ENCODE peak calls at places on chromosomes 11 and 22, in five cellular contexts. G, H, Y, X and T are unnamed samples.

GRCh38 chr22:41481925-41482318 is 13.0 kb downstream of the ACO2 start:
- DNase-seq in G (no peak), H (no peak), Y (no peak), X (peak; percentile 78), T (no peak)

GRCh38 chr11:2263724-2264360 is 6.5 kb downstream of the ASCL2 start:
- DNase-seq in G (no peak), H (peak; percentile 4), Y (no peak), X (no peak), T (no peak)

GRCh38 chr11:27410301-27410700 is 47.3 kb upstream of the CCDC34 start:
- DNase-seq in G (no peak), H (no peak), Y (no peak), X (no peak), T (no peak)

GRCh38 chr11:34809191-34810106 is 106.7 kb downstream of the APIP start:
- DNase-seq in G (no peak), H (peak; percentile 66), Y (no peak), X (no peak), T (no peak)

GRCh38 chr11:115085461-115086220 is 407.3 kb downstream of the NXPE2 start:
- DNase-seq in G (no peak), H (no peak), Y (no peak), X (no peak), T (no peak)

GRCh38 chr11:70891844-70892380 is 360.5 kb downstream of the SHANK2 start:
- DNase-seq in G (no peak), H (no peak), Y (no peak), X (no peak), T (no peak)

GRCh38 chr11:74388678-74389327 is 9.4 kb downstream of the PGM2L1 start:
- DNase-seq in G (no peak), H (peak; percentile 40), Y (peak; percentile 8), X (peak; percentile 61), T (peak; percentile 42)

GRCh38 chr11:110712643-110713468 is 619 bp upstream of the ARHGAP20 start:
- DNase-seq in G (no peak), H (no peak), Y (no peak), X (no peak), T (no peak)

GRCh38 chr22:22048318-22048942 is 65.8 kb upstream of the TOP3B start:
- DNase-seq in G (no peak), H (no peak), Y (no peak), X (no peak), T (no peak)

GRCh38 chr11:8610532-8611116 is 16.6 kb upstream of the STK33 start:
- DNase-seq in G (no peak), H (no peak), Y (no peak), X (no peak), T (no peak)

GRCh38 chr11:120363436-120363835 is 27.2 kb downstream of the ARHGEF12 start:
- DNase-seq in G (no peak), H (no peak), Y (no peak), X (no peak), T (no peak)

GRCh38 chr11:61912991-61913698 is 4.2 kb downstream of the RAB3IL1 start:
- DNase-seq in G (no peak), H (no peak), Y (no peak), X (no peak), T (no peak)

GRCh38 chr11:16402654-16403447 is 46.5 kb upstream of the SOX6 start:
- DNase-seq in G (no peak), H (no peak), Y (no peak), X (no peak), T (peak; percentile 92)

GRCh38 chr11:60848714-60849151 is 6.8 kb downstream of the CCDC86 start:
- DNase-seq in G (no peak), H (peak; percentile 69), Y (no peak), X (no peak), T (no peak)

GRCh38 chr11:132022718-132023117 is 652.3 kb downstream of the NTM start:
- DNase-seq in G (no peak), H (no peak), Y (no peak), X (no peak), T (no peak)

GRCh38 chr11:12149672-12150225 is 39.4 kb downstream of the MICAL2 start:
- DNase-seq in G (no peak), H (peak; percentile 87), Y (no peak), X (no peak), T (no peak)

GRCh38 chr22:39519681-39520053 is 695 bp upstream of the ATF4 start:
- DNase-seq in G (no peak), H (peak; percentile 60), Y (no peak), X (no peak), T (peak; percentile 58)

GRCh38 chr11:125886997-125887372 is 483 bp upstream of the HYLS1 start:
- DNase-seq in G (no peak), H (no peak), Y (no peak), X (no peak), T (no peak)

GRCh38 chr11:35667257-35667656 is 4.7 kb downstream of the TRIM44 start:
- DNase-seq in G (no peak), H (no peak), Y (no peak), X (no peak), T (peak; percentile 9)

GRCh38 chr22:34416321-34416900 is 496.1 kb upstream of the LARGE1 start:
- DNase-seq in G (no peak), H (no peak), Y (no peak), X (no peak), T (no peak)

GRCh38 chr22:36386900-36387663 is 685 bp downstream of the MYH9 start:
- DNase-seq in G (no peak), H (peak; percentile 35), Y (no peak), X (no peak), T (no peak)

GRCh38 chr22:38202437-38203089 is 769 bp downstream of the MAFF start:
- DNase-seq in G (no peak), H (peak; percentile 68), Y (no peak), X (peak; percentile 74), T (peak; percentile 50)

GRCh38 chr11:17933710-17934109 is 79.1 kb downstream of the SERGEF start:
- DNase-seq in G (no peak), H (no peak), Y (no peak), X (no peak), T (peak; percentile 31)

GRCh38 chr11:77171885-77172665 is 44.0 kb downstream of the MYO7A start:
- DNase-seq in G (no peak), H (peak; percentile 71), Y (no peak), X (peak; percentile 85), T (peak; percentile 37)

GRCh38 chr11:102513869-102514268 is 16.7 kb downstream of the MMP7 start:
- DNase-seq in G (no peak), H (no peak), Y (no peak), X (no peak), T (no peak)

GRCh38 chr11:101817536-101817935 is 97.3 kb upstream of the CEP126 start:
- DNase-seq in G (no peak), H (no peak), Y (no peak), X (no peak), T (no peak)

GRCh38 chr11:17845431-17845881 is 110.9 kb downstream of the KCNC1 start:
- DNase-seq in G (no peak), H (no peak), Y (no peak), X (no peak), T (no peak)

GRCh38 chr11:122115520-122116343 is at the start of gene BLID:
- DNase-seq in G (no peak), H (no peak), Y (no peak), X (peak; percentile 74), T (peak; percentile 7)

GRCh38 chr11:123393312-123393927 is 36.6 kb upstream of the GRAMD1B start:
- DNase-seq in G (no peak), H (no peak), Y (peak; percentile 55), X (no peak), T (no peak)

GRCh38 chr22:21623402-21623970 is 6.3 kb downstream of the YDJC start:
- DNase-seq in G (no peak), H (no peak), Y (no peak), X (no peak), T (no peak)

DNA sequence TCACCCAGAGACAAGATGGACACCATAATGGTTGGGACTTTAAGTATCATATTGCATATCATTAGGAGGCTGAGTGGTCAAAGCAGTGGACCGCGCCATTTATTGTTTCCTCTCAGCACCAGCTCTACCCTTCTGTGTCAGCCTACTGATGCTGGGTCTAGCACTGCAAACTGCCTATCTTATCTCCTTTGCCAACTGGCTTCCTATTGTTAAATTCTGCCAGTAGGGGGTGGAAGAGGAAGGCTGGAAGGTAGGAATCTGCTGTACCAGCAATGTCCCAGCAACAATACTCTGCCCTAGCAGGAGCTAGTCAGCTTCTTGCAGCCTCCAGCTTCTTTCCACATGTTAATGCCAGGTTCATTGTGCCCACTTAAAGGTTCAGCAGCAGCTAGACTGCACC is 367.1 kb upstream of the PDGFD start:
- DNase-seq in G (no peak), H (no peak), Y (no peak), X (no peak), T (peak; percentile 0)
- TF ChIP-seq CEBPB in G (no peak), H (no peak), Y (no peak), X (no peak), T (no peak)

GRCh38 chr22:43654271-43654670 is 157.8 kb downstream of the EFCAB6 start:
- DNase-seq in G (no peak), H (no peak), Y (no peak), X (no peak), T (no peak)

GRCh38 chr22:43652845-43653244 is 159.3 kb downstream of the EFCAB6 start:
- DNase-seq in G (no peak), H (no peak), Y (no peak), X (no peak), T (no peak)

GRCh38 chr22:43658823-43659222 is 153.3 kb downstream of the EFCAB6 start:
- DNase-seq in G (no peak), H (no peak), Y (no peak), X (peak; percentile 56), T (no peak)
- TF ChIP-seq ZNF274 in G (no peak), H (no peak), Y (no peak), X (no peak), T (no peak)

DNA sequence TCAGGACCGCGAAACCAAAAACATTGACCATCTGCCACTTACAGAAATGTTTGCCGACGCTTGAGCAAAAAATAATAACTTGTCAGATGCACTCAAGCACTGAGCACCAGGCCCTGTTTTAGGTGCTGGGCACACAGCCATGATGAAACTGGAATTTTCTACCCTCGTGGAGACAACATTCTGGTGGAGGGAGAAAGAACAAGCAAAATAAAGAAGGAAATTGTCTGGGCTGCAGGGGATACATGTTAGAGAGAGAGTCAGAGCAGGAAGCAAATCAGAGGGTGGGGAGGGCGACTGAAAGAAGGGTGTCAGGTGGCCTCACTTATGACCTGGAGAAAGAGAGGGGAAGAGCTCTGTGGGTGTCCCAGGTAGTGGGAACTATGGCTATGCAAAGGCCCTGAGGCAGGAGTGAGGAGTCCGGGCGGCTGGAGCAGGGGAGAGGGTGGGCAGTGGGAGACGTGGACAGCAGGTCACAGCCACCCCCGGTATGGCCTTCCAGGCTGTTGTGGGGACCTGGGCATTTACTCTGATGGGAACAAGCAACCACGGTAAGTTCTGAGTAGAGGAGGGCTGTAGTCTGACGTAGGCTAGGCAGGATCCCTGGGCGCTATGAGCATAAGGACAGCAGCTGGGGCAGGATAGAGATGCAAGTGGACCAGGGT is 78.8 kb downstream of the MYEOV start:
- DNase-seq in G (no peak), H (no peak), Y (no peak), X (peak; percentile 26), T (no peak)
- TF ChIP-seq CEBPB in G (no peak), H (no peak), Y (no peak), X (no peak), T (no peak)

GRCh38 chr11:78231962-78232459 is 43.3 kb downstream of the USP35 start:
- DNase-seq in G (no peak), H (no peak), Y (no peak), X (no peak), T (no peak)
- TF ChIP-seq ZNF274 in G (no peak), H (no peak), Y (no peak), X (no peak), T (no peak)